ENCODE peak calls at places on chromosomes 12 and 14, in five cellular contexts. One of them, this sample, is unnamed.
A peak's percentile ranks its signal among the peaks of the same experiment; 100 is the strongest.

GRCh38 chr12:12645485-12645884 is 33.8 kb downstream of the CREBL2 start:
- DNase-seq in bronchial epithelial cell: peak; percentile 22
- DNase-seq in gastrocnemius medialis: no peak
- DNase-seq in fibroblast of lung: peak; percentile 33
- DNase-seq in HepG2: peak; percentile 64
- DNase-seq in this sample: no peak

GRCh38 chr12:93880853-93881522 is 203.8 kb downstream of the CRADD start:
- DNase-seq in HepG2: no peak
- DNase-seq in bronchial epithelial cell: no peak
- DNase-seq in gastrocnemius medialis: no peak
- DNase-seq in fibroblast of lung: no peak
- DNase-seq in this sample: no peak

GRCh38 chr12:6684609-6685008 is 4.6 kb downstream of the ZNF384 start:
- DNase-seq in bronchial epithelial cell: no peak
- DNase-seq in fibroblast of lung: peak; percentile 43
- DNase-seq in HepG2: peak; percentile 57
- DNase-seq in gastrocnemius medialis: no peak
- DNase-seq in this sample: no peak

GRCh38 chr14:74595006-74595735 is 16.9 kb downstream of the LTBP2 start:
- DNase-seq in fibroblast of lung: peak; percentile 85
- DNase-seq in gastrocnemius medialis: no peak
- DNase-seq in bronchial epithelial cell: no peak
- DNase-seq in HepG2: no peak
- DNase-seq in this sample: no peak

GRCh38 chr12:45966486-45966885 is 23.9 kb downstream of the SCAF11 start:
- DNase-seq in gastrocnemius medialis: no peak
- DNase-seq in fibroblast of lung: peak; percentile 49
- DNase-seq in HepG2: peak; percentile 11
- DNase-seq in bronchial epithelial cell: no peak
- DNase-seq in this sample: no peak

GRCh38 chr12:112837629-112838191 is 46.2 kb downstream of the RPH3A start:
- DNase-seq in HepG2: peak; percentile 14
- DNase-seq in fibroblast of lung: peak; percentile 37
- DNase-seq in gastrocnemius medialis: no peak
- DNase-seq in bronchial epithelial cell: peak; percentile 94
- DNase-seq in this sample: no peak

GRCh38 chr14:81555051-81555450 is 21.4 kb upstream of the SEL1L start:
- DNase-seq in gastrocnemius medialis: no peak
- DNase-seq in fibroblast of lung: no peak
- DNase-seq in bronchial epithelial cell: no peak
- DNase-seq in HepG2: no peak
- DNase-seq in this sample: no peak

GRCh38 chr14:50040401-50040775 is 76.0 kb downstream of the VCPKMT start:
- DNase-seq in fibroblast of lung: peak; percentile 71
- DNase-seq in bronchial epithelial cell: peak; percentile 80
- DNase-seq in HepG2: peak; percentile 39
- DNase-seq in gastrocnemius medialis: no peak
- DNase-seq in this sample: no peak

GRCh38 chr12:58575281-58575680 is 345.0 kb downstream of the LRIG3 start:
- DNase-seq in fibroblast of lung: peak; percentile 95
- DNase-seq in HepG2: no peak
- DNase-seq in bronchial epithelial cell: peak; percentile 21
- DNase-seq in gastrocnemius medialis: peak; percentile 14
- DNase-seq in this sample: no peak

GRCh38 chr12:70367268-70368141 is 1.4 kb downstream of the KCNMB4 start:
- DNase-seq in bronchial epithelial cell: no peak
- DNase-seq in gastrocnemius medialis: no peak
- DNase-seq in HepG2: no peak
- DNase-seq in fibroblast of lung: peak; percentile 15
- DNase-seq in this sample: no peak

GRCh38 chr14:90784621-90785270 is 31.5 kb downstream of the TTC7B start:
- DNase-seq in HepG2: no peak
- DNase-seq in fibroblast of lung: no peak
- DNase-seq in gastrocnemius medialis: no peak
- DNase-seq in bronchial epithelial cell: no peak
- DNase-seq in this sample: no peak

GRCh38 chr12:131084341-131085011 is 130.8 kb downstream of the ADGRD1 start:
- DNase-seq in gastrocnemius medialis: no peak
- DNase-seq in fibroblast of lung: no peak
- DNase-seq in HepG2: no peak
- DNase-seq in bronchial epithelial cell: no peak
- DNase-seq in this sample: peak; percentile 8

GRCh38 chr14:93276031-93276716 is 56.7 kb downstream of the BTBD7 start:
- DNase-seq in HepG2: no peak
- DNase-seq in bronchial epithelial cell: no peak
- DNase-seq in fibroblast of lung: no peak
- DNase-seq in gastrocnemius medialis: no peak
- DNase-seq in this sample: no peak

GRCh38 chr12:82366182-82366581 is 7.9 kb downstream of the METTL25 start:
- DNase-seq in bronchial epithelial cell: no peak
- DNase-seq in fibroblast of lung: peak; percentile 61
- DNase-seq in gastrocnemius medialis: no peak
- DNase-seq in HepG2: no peak
- DNase-seq in this sample: no peak

GRCh38 chr12:54585243-54585642 is 3.2 kb downstream of the PPP1R1A start:
- DNase-seq in gastrocnemius medialis: no peak
- DNase-seq in HepG2: no peak
- DNase-seq in bronchial epithelial cell: no peak
- DNase-seq in fibroblast of lung: no peak
- DNase-seq in this sample: no peak

GRCh38 chr14:68486033-68486732 is 306.7 kb downstream of the ZFP36L1 start:
- DNase-seq in gastrocnemius medialis: no peak
- DNase-seq in fibroblast of lung: no peak
- DNase-seq in HepG2: peak; percentile 50
- DNase-seq in bronchial epithelial cell: no peak
- DNase-seq in this sample: no peak

GRCh38 chr14:101732128-101732527 is 29.4 kb upstream of the PPP2R5C start:
- DNase-seq in gastrocnemius medialis: no peak
- DNase-seq in HepG2: no peak
- DNase-seq in fibroblast of lung: no peak
- DNase-seq in bronchial epithelial cell: peak; percentile 14
- DNase-seq in this sample: no peak

GRCh38 chr14:77305696-77306095 is 15.0 kb downstream of the POMT2 start:
- DNase-seq in HepG2: no peak
- DNase-seq in gastrocnemius medialis: no peak
- DNase-seq in fibroblast of lung: no peak
- DNase-seq in bronchial epithelial cell: no peak
- DNase-seq in this sample: no peak

GRCh38 chr12:59844775-59845174 is 248.9 kb downstream of the SLC16A7 start:
- DNase-seq in HepG2: no peak
- DNase-seq in gastrocnemius medialis: no peak
- DNase-seq in bronchial epithelial cell: no peak
- DNase-seq in fibroblast of lung: no peak
- DNase-seq in this sample: no peak

DNA sequence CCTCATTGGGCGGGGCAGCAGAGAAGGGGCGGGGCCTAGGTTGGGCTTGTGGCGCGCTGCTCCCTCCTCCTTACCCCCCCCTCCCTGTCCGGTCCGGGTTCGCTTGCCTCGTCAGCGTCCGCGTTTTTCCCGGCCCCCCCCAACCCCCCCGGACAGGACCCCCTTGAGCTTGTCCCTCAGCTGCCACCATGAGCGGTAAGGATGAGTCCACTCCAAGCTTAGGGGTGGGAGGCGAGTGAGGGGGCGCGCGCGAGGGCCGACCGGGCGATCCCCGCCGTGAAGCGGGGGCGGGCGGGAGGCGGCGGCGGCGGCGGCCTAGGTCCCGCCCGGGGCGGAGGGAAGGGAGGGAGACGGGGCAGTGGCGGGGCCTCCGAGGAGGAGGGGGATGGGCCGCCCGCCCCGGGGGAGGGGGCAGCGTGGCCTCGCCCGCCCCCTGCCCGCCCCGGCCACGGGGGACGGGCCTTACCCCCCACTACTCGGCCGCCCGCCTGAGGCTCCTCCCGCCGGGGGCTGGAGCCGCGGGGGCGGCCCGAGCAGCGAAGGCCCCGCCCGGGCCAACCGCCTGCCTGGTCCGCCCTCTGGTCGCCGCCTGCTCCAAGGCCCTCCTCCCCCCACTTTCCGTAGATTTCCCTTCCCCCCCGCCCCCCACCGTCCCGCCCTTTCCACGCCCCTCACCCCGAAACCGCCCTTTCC is at the start of gene SP1:
- DNase-seq in bronchial epithelial cell: peak; percentile 77
- DNase-seq in gastrocnemius medialis: peak; percentile 87
- DNase-seq in HepG2: peak; percentile 76
- DNase-seq in fibroblast of lung: peak; percentile 94
- DNase-seq in this sample: peak; percentile 95
- TF ChIP-seq CTCF in bronchial epithelial cell: no peak
- TF ChIP-seq CTCF in gastrocnemius medialis: no peak
- TF ChIP-seq CTCF in HepG2: no peak
- TF ChIP-seq CTCF in fibroblast of lung: no peak
- TF ChIP-seq CTCF in this sample: no peak

GRCh38 chr12:104080764-104081163 is 16.4 kb downstream of the HCFC2 start:
- DNase-seq in fibroblast of lung: no peak
- DNase-seq in bronchial epithelial cell: no peak
- DNase-seq in gastrocnemius medialis: no peak
- DNase-seq in HepG2: no peak
- DNase-seq in this sample: no peak
- TF ChIP-seq CTCF in fibroblast of lung: no peak
- TF ChIP-seq CTCF in bronchial epithelial cell: no peak
- TF ChIP-seq CTCF in gastrocnemius medialis: no peak
- TF ChIP-seq CTCF in HepG2: no peak
- TF ChIP-seq CTCF in this sample: no peak

GRCh38 chr14:52377940-52378339 is 63.8 kb downstream of the PTGER2 start:
- DNase-seq in fibroblast of lung: no peak
- DNase-seq in HepG2: no peak
- DNase-seq in gastrocnemius medialis: no peak
- DNase-seq in bronchial epithelial cell: no peak
- DNase-seq in this sample: no peak
- TF ChIP-seq CTCF in fibroblast of lung: no peak
- TF ChIP-seq CTCF in HepG2: peak; percentile 21
- TF ChIP-seq CTCF in gastrocnemius medialis: no peak
- TF ChIP-seq CTCF in bronchial epithelial cell: no peak
- TF ChIP-seq CTCF in this sample: no peak

DNA sequence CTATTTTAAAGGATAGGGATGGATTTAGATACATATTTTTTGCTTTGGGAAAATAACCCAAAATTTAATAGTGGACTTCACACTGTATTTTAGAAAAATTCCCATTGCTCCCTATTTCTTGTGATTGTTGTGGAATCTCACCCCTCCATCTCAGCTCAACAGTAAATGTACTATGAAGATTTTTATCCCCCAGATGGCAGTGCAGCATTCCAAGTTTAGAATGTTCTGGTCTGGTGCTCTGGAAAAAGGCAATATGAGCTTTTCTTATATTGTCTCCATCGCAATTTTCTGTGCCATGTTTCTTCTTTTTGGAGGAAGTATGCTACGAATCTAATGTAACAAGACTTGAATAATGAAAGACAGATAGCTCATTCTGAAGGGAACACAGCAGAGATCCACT is 471.7 kb upstream of the SYT1 start:
- DNase-seq in HepG2: no peak
- DNase-seq in fibroblast of lung: peak; percentile 62
- DNase-seq in bronchial epithelial cell: no peak
- DNase-seq in gastrocnemius medialis: no peak
- DNase-seq in this sample: no peak
- TF ChIP-seq CTCF in HepG2: no peak
- TF ChIP-seq CTCF in fibroblast of lung: peak; percentile 20
- TF ChIP-seq CTCF in bronchial epithelial cell: no peak
- TF ChIP-seq CTCF in gastrocnemius medialis: no peak
- TF ChIP-seq CTCF in this sample: no peak

GRCh38 chr12:26832817-26833691 is at the start of gene ITPR2:
- DNase-seq in HepG2: peak; percentile 88
- DNase-seq in bronchial epithelial cell: peak; percentile 75
- DNase-seq in gastrocnemius medialis: peak; percentile 92
- DNase-seq in fibroblast of lung: peak; percentile 80
- DNase-seq in this sample: peak; percentile 94
- TF ChIP-seq CTCF in HepG2: peak; percentile 35
- TF ChIP-seq CTCF in bronchial epithelial cell: peak; percentile 13
- TF ChIP-seq CTCF in gastrocnemius medialis: peak; percentile 43
- TF ChIP-seq CTCF in fibroblast of lung: no peak
- TF ChIP-seq CTCF in this sample: no peak